ENCODE peak calls at places on chromosomes 5 and 9, in four cellular contexts. I, S, E and Z are unnamed samples.

GRCh38 chr5:59178071-59178470 is 595.2 kb downstream of the RAB3C start:
- DNase-seq in I (no peak), S (no peak), E (no peak), Z (no peak)

GRCh38 chr9:36142510-36143161 is 6.1 kb downstream of the GLIPR2 start:
- DNase-seq in E (no peak), S (no peak), I (no peak), Z (no peak)

GRCh38 chr9:121303456-121304451 is 35.8 kb downstream of the GSN start:
- DNase-seq in S (no peak), I (no peak), E (no peak), Z (no peak)

GRCh38 chr5:2011481-2012411 is 129.0 kb upstream of the IRX4 start:
- DNase-seq in E (no peak), I (no peak), S (no peak), Z (no peak)

GRCh38 chr5:19709403-19709802 is 278.6 kb downstream of the CDH18 start:
- DNase-seq in S (no peak), I (no peak), E (no peak), Z (no peak)

GRCh38 chr5:136594416-136594815 is 229.1 kb upstream of the TRPC7 start:
- DNase-seq in E (no peak), S (peak), I (no peak), Z (no peak)

GRCh38 chr5:62593331-62593730 is 14.7 kb downstream of the LRRC70 start:
- DNase-seq in S (no peak), E (no peak), I (no peak), Z (peak)

GRCh38 chr9:38263534-38263933 is 129.0 kb upstream of the ALDH1B1 start:
- DNase-seq in E (no peak), S (peak), I (no peak), Z (peak)

GRCh38 chr5:968953-969352 is 39.6 kb upstream of the NKD2 start:
- DNase-seq in I (no peak), S (no peak), E (no peak), Z (no peak)

GRCh38 chr5:134793111-134793510 is 34.5 kb downstream of the DDX46 start:
- DNase-seq in I (no peak), S (no peak), E (no peak), Z (no peak)

GRCh38 chr9:88436379-88436778 is 48.1 kb downstream of the SPIN1 start:
- DNase-seq in E (no peak), S (no peak), I (no peak), Z (no peak)

GRCh38 chr5:40991981-40992559 is 79.1 kb downstream of the MROH2B start:
- DNase-seq in E (no peak), S (no peak), I (no peak), Z (no peak)

GRCh38 chr5:65203746-65204145 is 278.0 kb downstream of the ADAMTS6 start:
- DNase-seq in S (no peak), I (no peak), E (no peak), Z (peak)

GRCh38 chr5:159779481-159779880 is 136.8 kb upstream of the ADRA1B start:
- DNase-seq in E (no peak), I (no peak), S (no peak), Z (no peak)

GRCh38 chr5:170103447-170103846 is 2.2 kb upstream of the FOXI1 start:
- DNase-seq in I (no peak), S (no peak), E (no peak), Z (no peak)

GRCh38 chr5:92332039-92332438 is 948.9 kb upstream of the ARRDC3 start:
- DNase-seq in S (no peak), E (no peak), I (no peak), Z (peak)

GRCh38 chr9:92032891-92033290 is 82.3 kb downstream of the SPTLC1 start:
- DNase-seq in S (no peak), I (no peak), E (no peak), Z (no peak)

GRCh38 chr9:131361202-131361833 is 32.6 kb upstream of the PRRC2B start:
- DNase-seq in E (no peak), S (no peak), I (no peak), Z (no peak)

GRCh38 chr5:161975350-161975749 is 92.2 kb upstream of the GABRG2 start:
- DNase-seq in S (no peak), I (no peak), E (no peak), Z (no peak)

GRCh38 chr9:100011062-100011681 is 87.6 kb downstream of the ERP44 start:
- DNase-seq in I (no peak), E (no peak), S (peak), Z (peak)

GRCh38 chr5:107126341-107126740 is 544.4 kb downstream of the EFNA5 start:
- DNase-seq in S (no peak), I (no peak), E (no peak), Z (no peak)

GRCh38 chr9:83920469-83920941 is 727 bp downstream of the KIF27 start:
- DNase-seq in I (no peak), E (no peak), S (peak), Z (peak)

GRCh38 chr9:83919111-83919510 is 2.1 kb downstream of the KIF27 start:
- DNase-seq in I (no peak), E (no peak), S (no peak), Z (no peak)

DNA sequence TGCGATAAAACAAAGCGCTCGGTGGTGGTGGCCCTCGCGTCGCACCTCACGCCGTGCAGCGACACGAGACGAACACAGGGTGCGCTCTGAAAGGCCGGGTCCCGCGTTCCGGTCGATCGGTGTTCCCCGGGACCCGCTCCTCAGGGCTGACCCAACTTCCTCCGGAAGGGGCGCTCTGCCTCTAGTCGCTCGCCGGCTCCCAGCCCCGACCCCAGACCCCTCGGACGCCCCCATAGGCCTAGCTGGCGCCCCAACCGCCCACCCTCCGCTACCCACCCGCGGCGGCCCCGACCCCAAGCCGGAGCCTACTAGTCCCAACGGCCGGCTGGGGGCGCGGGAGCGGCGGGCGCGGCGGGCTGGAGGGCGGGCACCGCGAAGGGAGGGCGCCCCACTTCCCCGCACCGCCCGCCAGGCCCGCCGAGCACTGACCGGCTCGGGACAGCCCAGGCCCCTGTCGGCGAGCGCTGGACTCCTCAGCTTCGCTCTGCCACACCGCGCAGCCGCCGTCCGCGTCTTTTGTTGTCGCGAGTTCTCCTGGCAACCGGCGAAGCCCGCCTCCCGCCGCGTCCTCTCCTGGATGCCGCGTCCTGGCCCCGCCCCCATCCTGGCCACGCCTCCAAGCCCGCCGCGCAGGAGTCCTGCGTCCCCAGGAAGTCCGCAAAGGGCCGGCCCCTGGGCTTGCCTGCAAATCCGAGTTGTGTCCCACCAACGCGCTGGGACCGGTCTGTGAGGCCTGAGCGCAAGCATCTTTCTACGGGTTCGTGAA is at the start of gene KIF27:
- DNase-seq in I (peak), E (peak), S (peak), Z (peak)
- H3K18ac ChIP-seq in I (peak), E (no peak), S (peak), Z (peak)

GRCh38 chr5:96157077-96157780 is 195.6 kb upstream of the ELL2 start:
- DNase-seq in S (no peak), E (no peak), I (no peak), Z (no peak)
- H4K5ac ChIP-seq in S (peak), E (no peak), I (no peak), Z (peak)

DNA sequence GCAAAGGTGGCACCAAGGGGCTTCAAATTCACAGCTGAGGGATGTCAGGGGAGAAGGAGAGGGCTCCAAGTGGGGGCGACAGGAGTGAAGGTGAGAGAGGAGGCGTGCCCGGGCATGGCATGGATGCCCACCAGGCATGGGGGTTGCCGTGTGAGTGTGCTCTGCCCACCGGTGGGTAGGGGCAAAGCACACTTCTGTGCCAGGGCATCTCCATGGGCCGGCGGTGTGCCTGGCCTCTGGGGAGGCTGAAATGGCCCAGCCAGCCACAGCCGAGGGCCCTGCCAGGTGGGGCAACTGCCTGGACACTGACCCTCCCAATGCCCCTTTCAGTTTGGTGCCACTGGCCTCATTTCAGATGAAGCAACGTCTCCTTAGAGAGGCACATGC is 14.0 kb upstream of the RNU6ATAC start:
- DNase-seq in S (no peak), I (no peak), E (no peak), Z (no peak)
- H2BK15ac ChIP-seq in S (no peak), I (no peak), E (no peak), Z (no peak)

DNA sequence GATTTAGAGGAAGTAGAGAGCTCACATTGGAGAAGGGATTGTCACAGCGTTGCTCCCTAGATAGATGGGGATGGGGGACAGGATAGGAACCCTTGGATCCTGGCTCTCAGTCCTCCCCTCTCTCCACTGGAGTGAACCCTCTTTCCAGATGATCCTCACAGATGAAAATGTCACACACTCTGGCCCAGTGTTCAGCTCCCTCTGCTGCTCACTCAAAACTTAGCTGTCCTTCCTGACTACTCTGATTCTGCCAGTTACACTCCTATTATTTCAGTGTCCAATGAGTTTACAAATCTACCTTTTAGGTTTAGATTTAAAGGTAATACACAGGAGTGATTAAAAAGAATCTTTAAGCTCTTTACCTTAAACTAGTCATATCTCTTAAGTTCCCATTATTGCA is 5.8 kb upstream of the SPINK7 start:
- DNase-seq in E (no peak), S (no peak), I (no peak), Z (no peak)
- H3K18ac ChIP-seq in E (no peak), S (no peak), I (no peak), Z (no peak)

GRCh38 chr5:174693697-174694400 is 30.5 kb upstream of the MSX2 start:
- DNase-seq in I (no peak), E (no peak), S (no peak), Z (no peak)

GRCh38 chr5:174698156-174698555 is 26.2 kb upstream of the MSX2 start:
- DNase-seq in S (peak), I (peak), E (no peak), Z (no peak)

GRCh38 chr5:174699131-174699530 is 25.3 kb upstream of the MSX2 start:
- DNase-seq in E (no peak), S (no peak), I (no peak), Z (no peak)
- H4K5ac ChIP-seq in E (no peak), S (no peak), I (no peak), Z (no peak)

GRCh38 chr5:166784545-166785078 is 1506.8 kb upstream of the WWC1 start:
- DNase-seq in S (no peak), I (no peak), E (no peak), Z (no peak)

GRCh38 chr5:166786178-166786577 is 1505.3 kb upstream of the WWC1 start:
- DNase-seq in I (no peak), S (no peak), E (no peak), Z (no peak)

GRCh38 chr5:166786889-166787288 is 1504.6 kb upstream of the WWC1 start:
- DNase-seq in E (no peak), S (peak), I (no peak), Z (no peak)

GRCh38 chr5:166781729-166782128 is 1509.7 kb upstream of the WWC1 start:
- DNase-seq in S (peak), E (peak), I (peak), Z (no peak)
- H2BK15ac ChIP-seq in S (no peak), E (no peak), I (no peak), Z (no peak)

GRCh38 chr5:10594591-10595210 is 30.8 kb downstream of the ANKRD33B start:
- DNase-seq in S (peak), I (no peak), E (no peak), Z (peak)
- H3K18ac ChIP-seq in S (no peak), I (no peak), E (no peak), Z (peak)

GRCh38 chr5:122073023-122073422 is 5.0 kb downstream of the LOX start:
- DNase-seq in E (no peak), S (no peak), I (no peak), Z (no peak)
- H4K5ac ChIP-seq in E (no peak), S (no peak), I (no peak), Z (no peak)

DNA sequence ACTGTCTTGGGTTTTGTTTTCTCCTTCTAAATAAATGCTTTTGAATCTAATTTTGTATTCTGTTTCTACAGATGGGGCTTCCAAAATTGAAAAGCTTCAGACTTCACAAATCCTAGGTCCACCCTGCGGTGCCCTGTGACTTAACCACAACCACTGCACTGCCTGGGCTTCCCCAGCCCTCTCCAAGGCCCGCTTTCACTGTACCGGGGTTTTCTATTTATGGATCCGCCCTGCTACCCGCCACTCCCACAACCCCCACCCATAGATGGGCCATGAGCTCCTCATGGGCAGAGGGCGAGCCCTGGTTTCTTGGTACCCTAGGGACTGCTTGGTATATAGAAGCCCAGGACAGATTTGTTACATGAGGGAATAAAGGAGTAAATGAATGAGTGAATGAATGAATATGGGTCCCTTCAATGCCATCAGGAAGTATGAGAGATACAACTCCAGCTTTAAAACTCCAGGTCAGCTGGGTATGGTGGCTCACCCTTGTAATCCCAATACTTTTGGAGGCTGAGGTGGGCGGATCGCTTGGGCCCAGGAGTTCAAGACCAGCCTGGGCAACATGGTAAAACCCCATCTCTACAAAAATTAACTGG is 39.8 kb upstream of the NEK6 start:
- DNase-seq in E (no peak), S (no peak), I (no peak), Z (no peak)
- H2BK15ac ChIP-seq in E (no peak), S (no peak), I (no peak), Z (no peak)

DNA sequence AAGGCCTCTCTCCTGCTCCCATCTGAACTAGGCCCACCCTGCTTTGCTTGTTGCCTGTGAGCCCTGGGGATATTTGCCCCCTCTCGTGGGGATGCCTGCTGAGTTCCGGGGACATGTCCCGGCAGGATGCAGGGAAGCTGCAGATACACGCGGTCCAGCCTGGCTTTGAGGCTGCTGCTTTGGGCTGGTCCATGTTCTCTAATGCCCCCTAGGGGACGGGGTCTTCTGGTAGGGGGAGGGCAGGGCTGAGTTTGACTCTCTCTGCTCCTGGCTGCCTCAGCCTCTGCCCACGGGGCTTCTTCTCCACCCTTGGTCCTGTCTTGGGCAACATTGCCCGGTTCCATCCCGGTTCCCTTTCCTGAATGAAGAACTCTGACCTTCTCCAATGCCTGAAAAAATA is 84.9 kb upstream of the ASS1 start:
- DNase-seq in I (peak), S (peak), E (no peak), Z (no peak)
- H3K18ac ChIP-seq in I (no peak), S (no peak), E (no peak), Z (no peak)